ENCODE peak calls at places on chromosomes 7 and 10, in seven cellular contexts. Y, J, H, U, N, O and K are unnamed samples.

GRCh38 chr10:25978771-25979170 is 44.7 kb downstream of the MYO3A start:
- DNase-seq in Y (no peak), O (no peak), U (no peak), J (no peak), H (no peak), N (no peak), K (no peak)

GRCh38 chr10:50635286-50635685 is 11.5 kb upstream of the SGMS1 start:
- DNase-seq in Y (no peak), O (no peak), H (peak), U (peak), J (no peak), N (no peak), K (no peak)

GRCh38 chr7:16416289-16417282 is 4.8 kb downstream of the CRPPA start:
- DNase-seq in N (no peak), O (no peak), Y (no peak), H (peak), U (no peak), J (peak), K (no peak)

GRCh38 chr7:25762511-25763119 is 389.4 kb upstream of the NFE2L3 start:
- DNase-seq in Y (no peak), O (no peak), J (no peak), N (no peak), U (no peak), H (no peak), K (no peak)

GRCh38 chr7:64887756-64888508 is 15.1 kb upstream of the ZNF273 start:
- DNase-seq in Y (no peak), O (peak), U (no peak), N (no peak), J (no peak), H (no peak), K (peak)

GRCh38 chr7:55953707-55954475 is 2.2 kb downstream of the MRPS17 start:
- DNase-seq in N (no peak), U (no peak), Y (no peak), J (no peak), H (no peak), O (no peak), K (no peak)

GRCh38 chr7:99876491-99876890 is 342 bp downstream of the OR2AE1 start:
- DNase-seq in H (no peak), Y (no peak), O (no peak), J (no peak), N (no peak), U (no peak), K (no peak)

GRCh38 chr10:122139627-122140151 is 131.4 kb upstream of the BTBD16 start:
- DNase-seq in Y (no peak), O (no peak), H (no peak), U (no peak), N (no peak), J (no peak), K (no peak)

GRCh38 chr10:122135251-122136025 is 135.7 kb upstream of the BTBD16 start:
- DNase-seq in U (no peak), N (no peak), H (no peak), J (no peak), O (no peak), Y (no peak), K (no peak)

GRCh38 chr7:128031901-128032604 is 816 bp upstream of the LRRC4 start:
- DNase-seq in O (peak), J (peak), H (peak), Y (peak), U (peak), N (peak), K (no peak)

GRCh38 chr7:149458235-149458634 is 2.6 kb downstream of the ZNF777 start:
- DNase-seq in J (no peak), O (no peak), U (no peak), H (no peak), N (no peak), Y (no peak), K (no peak)

GRCh38 chr7:95609277-95609971 is 13.1 kb upstream of the PDK4 start:
- DNase-seq in Y (no peak), N (peak), J (peak), O (no peak), U (no peak), H (peak), K (no peak)